ENCODE peak calls at places on chromosomes 16 and 17, in five cellular contexts. H is GM23248, R is MM.1S, X is GM23338, O is PC-3. G is an unnamed sample.

GRCh38 chr16:83137326-83137770 is 510.6 kb downstream of the CDH13 start:
- DNase-seq in X (no peak), R (peak), O (peak), H (peak), G (peak)

GRCh38 chr17:72743037-72743467 is 349.4 kb downstream of the SLC39A11 start:
- DNase-seq in H (no peak), R (no peak), X (peak), O (no peak), G (no peak)

GRCh38 chr17:81517339-81518112 is 4.9 kb upstream of the ACTG1 start:
- DNase-seq in H (peak), O (no peak), X (peak), R (peak), G (no peak)

GRCh38 chr16:83420206-83420760 is 387.5 kb upstream of the HSBP1 start:
- DNase-seq in R (peak), O (peak), X (peak), H (peak), G (peak)

GRCh38 chr16:75045424-75045823 is 46.6 kb downstream of the ZNRF1 start:
- DNase-seq in O (no peak), R (no peak), H (no peak), X (no peak), G (no peak)

GRCh38 chr17:1956134-1956533 is 69.0 kb downstream of the RTN4RL1 start:
- DNase-seq in R (no peak), O (no peak), X (no peak), H (no peak), G (no peak)

GRCh38 chr16:3575491-3575890 is 1.7 kb downstream of the NLRC3 start:
- DNase-seq in H (no peak), X (no peak), O (no peak), R (no peak), G (no peak)

GRCh38 chr17:76585649-76586593 is at the start of gene ST6GALNAC2:
- DNase-seq in O (peak), R (no peak), X (peak), H (peak), G (peak)

GRCh38 chr17:50967795-50968194 is 101.6 kb upstream of the TOB1 start:
- DNase-seq in O (no peak), X (no peak), H (peak), R (no peak), G (no peak)

DNA sequence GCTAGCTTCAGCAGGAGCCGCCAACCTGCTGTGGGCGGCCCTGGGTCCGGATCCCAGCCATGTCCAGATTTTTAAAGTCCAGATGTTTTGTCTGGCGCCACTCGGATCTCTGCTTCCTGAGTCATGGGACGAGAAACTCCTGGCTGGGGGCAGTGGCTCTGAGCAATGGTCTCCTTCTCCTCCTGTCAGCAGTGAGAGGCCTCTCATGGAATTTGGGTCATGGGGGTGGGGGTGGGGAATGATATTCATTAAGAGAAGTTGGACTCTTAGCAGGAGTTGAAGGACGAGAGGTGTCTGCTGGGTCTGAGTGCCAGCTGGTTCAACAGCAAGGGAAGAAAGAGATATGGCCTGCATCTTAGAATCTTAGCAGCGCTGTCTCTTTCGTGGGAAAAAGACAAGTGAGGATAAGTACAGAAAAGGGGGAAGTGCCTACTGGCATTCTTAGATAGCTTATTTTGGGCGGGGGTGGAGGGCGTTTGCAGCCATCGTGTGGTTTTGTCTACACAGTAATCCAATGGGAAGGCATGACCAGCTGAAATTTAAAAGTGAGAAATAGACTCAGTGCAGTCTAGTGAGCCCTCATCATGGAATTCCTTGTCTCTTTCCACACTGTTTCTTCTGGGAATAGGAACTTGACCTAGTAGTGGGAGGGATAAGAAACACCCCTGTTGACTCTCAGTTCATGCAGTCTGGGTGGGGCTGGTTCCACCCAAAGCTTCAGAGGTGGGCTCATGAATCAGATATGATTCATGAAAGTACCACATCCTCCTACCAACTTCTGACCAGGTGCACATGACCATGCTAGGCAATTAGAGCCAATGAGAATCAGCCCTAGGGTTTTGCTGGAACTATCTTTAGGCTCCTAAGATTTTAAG is 80.5 kb downstream of the MYH13 start:
- DNase-seq in X (peak), R (no peak), H (peak), O (peak), G (peak)
- H3K4me3 ChIP-seq in X (no peak), R (peak), H (peak), O (no peak), G (no peak)

GRCh38 chr17:74431568-74432483 is at the start of gene GPRC5C:
- DNase-seq in O (peak), R (no peak), X (peak), H (peak), G (peak)
- TF ChIP-seq EZH2 in O (no peak), R (no peak), X (no peak), H (peak), G (peak)

GRCh38 chr17:48554412-48555090 is 9.6 kb upstream of the HOXB2 start:
- DNase-seq in X (peak), O (no peak), R (no peak), H (no peak), G (peak)
- H3K4me3 ChIP-seq in X (peak), O (peak), R (no peak), H (peak), G (peak)

GRCh38 chr17:8072727-8073461 is 14.6 kb downstream of the ALOX12B start:
- DNase-seq in X (peak), H (peak), O (no peak), R (no peak), G (no peak)

GRCh38 chr17:8075081-8075480 is 12.4 kb downstream of the ALOX12B start:
- DNase-seq in H (no peak), O (no peak), R (no peak), X (no peak), G (no peak)

GRCh38 chr17:8073627-8074485 is 13.7 kb downstream of the ALOX12B start:
- DNase-seq in H (peak), R (peak), X (peak), O (peak), G (peak)

GRCh38 chr17:8071496-8071895 is 16.0 kb downstream of the ALOX12B start:
- DNase-seq in H (no peak), X (no peak), R (no peak), O (no peak), G (no peak)

DNA sequence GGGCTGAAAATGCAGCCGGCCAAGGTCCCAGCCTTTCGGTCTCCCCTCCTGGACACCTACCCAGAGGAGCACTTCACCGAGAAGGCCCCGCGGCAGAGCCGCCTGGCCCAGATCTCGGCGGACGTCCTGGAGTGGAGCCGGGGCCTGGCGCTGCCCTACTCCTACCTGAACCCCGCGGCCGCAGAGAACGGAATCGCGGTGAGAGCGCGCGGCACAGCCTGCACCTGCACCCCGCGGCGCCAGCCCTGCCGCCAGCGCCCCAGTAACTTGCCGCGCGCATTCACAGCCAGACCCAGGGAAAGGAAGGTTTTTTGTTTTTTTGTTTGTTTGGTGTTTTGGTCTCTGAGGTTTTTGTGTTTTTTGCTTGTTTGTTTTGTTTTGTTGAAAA is 15.2 kb downstream of the ALOX12B start:
- DNase-seq in R (no peak), H (no peak), O (no peak), X (peak), G (no peak)
- TF ChIP-seq EZH2 in R (peak), H (no peak), O (no peak), X (peak), G (no peak)

DNA sequence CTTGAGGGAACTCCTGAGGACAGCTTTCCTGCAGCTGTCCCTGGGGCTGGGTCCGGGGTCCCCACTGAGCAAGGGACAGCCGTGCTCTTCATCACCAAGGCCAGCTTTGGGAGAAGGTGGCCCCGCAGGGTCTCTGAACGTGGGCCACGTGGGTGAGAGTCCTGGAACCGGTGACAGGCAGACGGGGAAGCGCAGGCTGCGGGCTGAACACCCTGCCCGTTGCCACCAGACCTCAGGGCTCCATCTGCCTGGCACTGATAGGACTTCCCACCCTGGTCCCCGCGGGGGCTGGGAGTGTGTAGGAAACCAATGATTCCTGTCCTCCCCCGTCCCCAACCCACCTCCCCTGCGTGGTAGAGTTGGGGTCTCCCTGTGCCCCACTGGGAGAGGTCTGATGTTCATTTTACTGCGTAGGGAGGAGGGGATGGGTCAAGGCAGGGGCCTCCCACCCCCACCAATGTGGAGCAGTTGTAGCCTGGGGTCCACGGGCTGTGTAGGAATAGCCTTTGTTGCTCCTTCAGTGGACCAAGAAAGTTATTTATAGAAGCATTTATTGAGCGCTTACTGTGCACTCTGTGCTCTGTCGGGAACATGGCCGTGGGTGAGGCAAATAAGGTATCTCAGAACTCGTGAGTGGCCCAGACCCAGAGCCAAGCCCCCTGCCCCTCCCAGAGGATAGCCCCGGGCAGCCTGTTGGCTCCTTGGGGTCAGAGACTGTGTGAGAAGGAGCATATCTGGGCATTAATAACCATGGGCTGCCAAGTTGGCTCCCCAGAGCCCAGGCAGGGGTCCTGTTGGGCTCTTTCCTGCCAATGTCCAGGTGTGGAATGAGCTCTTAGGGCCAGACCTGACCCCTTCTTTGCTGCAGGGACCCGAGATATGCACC is 1.3 kb downstream of the ADGRG1 start:
- DNase-seq in X (no peak), O (no peak), R (no peak), H (no peak), G (no peak)
- H3K4me3 ChIP-seq in X (no peak), O (peak), R (no peak), H (no peak), G (peak)

DNA sequence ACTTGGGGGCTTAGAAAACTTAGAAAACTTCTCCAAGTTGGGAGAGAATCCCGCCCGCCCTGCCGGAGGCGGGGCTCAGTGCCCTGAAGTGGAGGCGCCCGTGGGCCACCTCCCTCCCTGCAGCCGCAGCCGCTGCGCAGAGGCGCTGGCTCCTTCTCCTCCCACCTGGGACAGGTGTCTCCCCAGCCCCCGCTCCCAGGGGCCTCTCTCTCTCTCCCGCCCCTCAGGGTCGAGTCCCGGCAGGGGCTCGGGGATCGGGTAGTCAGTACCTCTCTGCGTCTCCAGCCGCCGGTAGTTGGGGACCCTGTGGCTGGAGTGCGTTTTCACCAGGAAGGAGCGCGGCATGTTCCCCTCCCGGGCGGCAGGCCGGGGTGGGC is 257 bp downstream of the SNAI3 start:
- DNase-seq in X (peak), O (peak), R (peak), H (peak), G (no peak)
- TF ChIP-seq EZH2 in X (no peak), O (no peak), R (no peak), H (no peak), G (no peak)

GRCh38 chr16:85014311-85014710 is 3.0 kb upstream of the ZDHHC7 start:
- DNase-seq in R (no peak), H (no peak), O (no peak), X (no peak), G (no peak)

GRCh38 chr16:85018529-85019236 is 7.3 kb upstream of the ZDHHC7 start:
- DNase-seq in O (no peak), R (no peak), X (no peak), H (no peak), G (no peak)

GRCh38 chr16:85017151-85017550 is 5.8 kb upstream of the ZDHHC7 start:
- DNase-seq in R (peak), H (no peak), X (no peak), O (peak), G (no peak)

GRCh38 chr16:85017603-85018002 is 6.3 kb upstream of the ZDHHC7 start:
- DNase-seq in R (no peak), H (no peak), O (no peak), X (no peak), G (no peak)

DNA sequence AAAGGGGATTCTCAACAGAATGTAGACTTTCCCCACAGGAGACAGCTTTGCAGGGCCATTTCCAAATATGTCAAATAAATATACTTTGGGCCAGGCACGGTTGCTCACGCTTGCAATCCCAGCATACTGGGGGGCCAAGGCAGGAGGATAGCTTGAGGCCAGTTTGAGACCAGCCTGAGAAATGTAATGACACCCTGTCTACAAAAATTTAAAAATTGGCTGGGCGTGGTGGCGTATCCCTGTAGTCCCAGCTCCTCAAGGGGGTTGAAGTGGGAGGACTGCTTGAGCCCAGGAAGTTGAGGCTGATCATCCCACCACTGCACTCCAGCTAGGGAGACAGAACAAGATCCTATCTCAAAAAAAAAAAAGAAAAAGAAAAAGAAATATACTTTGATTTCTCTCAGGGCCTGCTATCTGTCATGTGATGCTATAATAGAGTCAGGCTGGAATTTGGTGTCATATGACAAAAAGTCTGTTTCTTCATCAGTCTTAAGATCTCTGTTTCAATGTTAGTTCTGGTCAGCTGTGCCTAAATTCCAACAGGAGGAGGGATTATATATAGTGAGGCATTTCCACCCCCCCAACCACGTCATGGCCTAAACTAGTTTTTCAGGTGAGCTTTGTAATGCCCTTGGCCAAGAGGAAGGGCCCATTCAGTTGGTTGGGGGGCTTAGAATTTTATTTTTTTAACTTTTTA is 4.3 kb upstream of the ZDHHC7 start:
- DNase-seq in R (no peak), H (no peak), X (no peak), O (peak), G (no peak)
- H3K4me3 ChIP-seq in R (no peak), H (no peak), X (no peak), O (no peak), G (no peak)

DNA sequence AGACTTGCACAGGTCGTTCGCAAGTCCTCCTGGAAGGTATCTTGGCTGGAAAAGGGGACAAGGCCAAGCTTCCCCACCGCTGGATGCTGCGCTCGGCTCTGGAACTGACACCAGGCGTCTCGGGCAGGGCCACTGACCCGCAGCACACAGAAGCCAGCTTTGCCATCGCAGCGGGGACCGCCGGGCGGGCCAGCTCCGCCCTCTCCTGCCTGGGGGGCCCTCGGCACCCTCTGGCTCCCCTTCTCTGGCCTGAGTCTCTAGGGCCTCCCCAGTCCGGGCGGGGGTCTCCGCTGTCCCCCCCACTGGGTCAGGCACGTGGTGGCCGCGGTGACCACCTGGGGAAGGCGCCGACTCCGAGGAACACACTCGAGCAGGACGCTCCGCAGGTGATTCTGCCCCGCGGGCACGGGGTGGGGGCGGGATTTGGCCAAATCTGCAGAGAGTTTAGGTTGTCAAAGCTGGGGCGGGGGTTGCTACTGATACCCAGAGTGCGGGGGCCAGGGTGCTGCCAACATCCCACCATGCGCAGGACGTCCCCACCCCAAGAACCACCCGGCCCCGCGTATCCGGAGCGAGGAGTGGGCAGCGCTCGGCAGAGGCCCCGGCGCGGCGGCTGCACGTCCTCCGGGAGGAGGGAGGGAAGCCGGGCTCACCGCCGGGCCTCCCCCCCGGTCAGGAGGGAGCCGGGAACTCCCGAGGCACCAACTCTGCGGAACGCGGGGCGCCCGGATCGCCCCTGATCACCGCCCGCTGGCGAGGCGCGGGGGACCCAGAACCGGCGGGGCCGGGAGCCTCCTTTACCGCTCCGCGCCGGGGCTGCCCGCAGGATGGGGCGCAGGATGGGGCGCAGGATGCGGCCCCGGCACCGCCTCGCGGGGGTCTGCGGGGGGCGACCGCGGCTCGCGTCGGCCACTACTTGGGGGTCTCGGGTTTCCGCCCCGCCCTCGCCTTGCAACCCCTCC is 750 bp upstream of the METRNL start:
- DNase-seq in X (no peak), R (no peak), O (no peak), H (peak), G (no peak)
- TF ChIP-seq EZH2 in X (peak), R (no peak), O (no peak), H (no peak), G (peak)

GRCh38 chr17:4395111-4395478 is 28.6 kb upstream of the UBE2G1 start:
- DNase-seq in O (no peak), X (no peak), R (no peak), H (no peak), G (no peak)

GRCh38 chr17:4389079-4389478 is 22.6 kb upstream of the UBE2G1 start:
- DNase-seq in R (no peak), H (no peak), O (no peak), X (peak), G (peak)

GRCh38 chr17:4393806-4394205 is 27.3 kb upstream of the UBE2G1 start:
- DNase-seq in R (peak), X (no peak), O (no peak), H (no peak), G (peak)

GRCh38 chr17:4397840-4398239 is 31.4 kb upstream of the UBE2G1 start:
- DNase-seq in X (no peak), H (no peak), R (no peak), O (no peak), G (no peak)

GRCh38 chr17:4394208-4395110 is 28.0 kb upstream of the UBE2G1 start:
- DNase-seq in H (no peak), O (peak), X (no peak), R (no peak), G (peak)
- H3K4me3 ChIP-seq in H (no peak), O (no peak), X (no peak), R (peak), G (peak)

G was measured in mammary epithelial cell.